ENCODE peak calls at places on chromosomes 1 and 21, in ten cellular contexts. K, U, P, M, I, H, A, D, Q and V are unnamed samples.

GRCh38 chr1:79819140-79819539 is 812.6 kb upstream of the ADGRL4 start:
- DNase-seq in K (no peak), U (no peak), P (no peak), M (no peak), I (no peak), H (no peak), A (no peak), D (no peak), Q (no peak), V (no peak)

GRCh38 chr1:222814536-222815366 is at the start of gene DISP1:
- DNase-seq in K (peak), U (peak), P (peak), M (peak), I (peak), H (peak), A (peak), D (peak), Q (peak), V (peak)

GRCh38 chr21:43917515-43918384 is 52.7 kb downstream of the AGPAT3 start:
- DNase-seq in K (peak), U (no peak), P (no peak), M (peak), I (no peak), H (peak), A (no peak), D (no peak), Q (no peak), V (no peak)

GRCh38 chr1:205294175-205294913 is 27.2 kb downstream of the NUAK2 start:
- DNase-seq in K (no peak), U (peak), P (peak), M (peak), I (no peak), H (no peak), A (peak), D (no peak), Q (peak), V (no peak)

GRCh38 chr1:97826820-97827219 is 94.0 kb downstream of the DPYD start:
- DNase-seq in K (no peak), U (no peak), P (no peak), M (no peak), I (no peak), H (no peak), A (no peak), D (no peak), Q (no peak), V (no peak)

GRCh38 chr1:37506740-37507139 is 7.8 kb downstream of the MEAF6 start:
- DNase-seq in K (no peak), U (no peak), P (no peak), M (no peak), I (no peak), H (no peak), A (no peak), D (no peak), Q (no peak), V (no peak)

GRCh38 chr21:36639769-36640168 is 59.1 kb upstream of the SIM2 start:
- DNase-seq in K (no peak), U (no peak), P (no peak), M (no peak), I (no peak), H (no peak), A (no peak), D (no peak), Q (no peak), V (no peak)

GRCh38 chr21:18449586-18449985 is 46.0 kb upstream of the TMPRSS15 start:
- DNase-seq in K (no peak), U (peak), P (no peak), M (no peak), I (no peak), H (no peak), A (no peak), D (no peak), Q (no peak), V (no peak)

GRCh38 chr1:53605181-53605580 is 133.8 kb downstream of the GLIS1 start:
- DNase-seq in K (no peak), U (no peak), P (no peak), M (no peak), I (no peak), H (no peak), A (peak), D (no peak), Q (no peak), V (no peak)

GRCh38 chr1:117537291-117537920 is 68.4 kb upstream of the TENT5C start:
- DNase-seq in K (peak), U (no peak), P (no peak), M (peak), I (no peak), H (peak), A (peak), D (no peak), Q (no peak), V (no peak)

GRCh38 chr1:181100015-181100905 is 11.8 kb downstream of the IER5 start:
- DNase-seq in K (no peak), U (no peak), P (peak), M (peak), I (no peak), H (no peak), A (peak), D (no peak), Q (no peak), V (no peak)

GRCh38 chr1:180580237-180580636 is 21.5 kb downstream of the OVAAL start:
- DNase-seq in K (peak), U (peak), P (peak), M (peak), I (no peak), H (peak), A (no peak), D (peak), Q (peak), V (no peak)

GRCh38 chr1:246971322-246971721 is 36.5 kb downstream of the ZNF695 start:
- DNase-seq in K (no peak), U (peak), P (no peak), M (no peak), I (no peak), H (peak), A (peak), D (no peak), Q (peak), V (peak)

GRCh38 chr1:151619489-151620093 is 7.7 kb downstream of the SNX27 start:
- DNase-seq in K (no peak), U (peak), P (peak), M (peak), I (no peak), H (no peak), A (no peak), D (no peak), Q (peak), V (no peak)

GRCh38 chr1:153778051-153778823 is 3.0 kb downstream of the SLC27A3 start:
- DNase-seq in K (no peak), U (no peak), P (no peak), M (no peak), I (no peak), H (no peak), A (no peak), D (no peak), Q (no peak), V (no peak)

GRCh38 chr21:43767980-43768867 is 7.9 kb downstream of the CSTB start:
- DNase-seq in K (peak), U (peak), P (peak), M (peak), I (peak), H (no peak), A (peak), D (no peak), Q (peak), V (no peak)

GRCh38 chr1:90717665-90718410 is 736 bp upstream of the BARHL2 start:
- DNase-seq in K (no peak), U (peak), P (no peak), M (no peak), I (no peak), H (no peak), A (peak), D (no peak), Q (no peak), V (peak)

GRCh38 chr1:21896652-21897532 is 40.2 kb downstream of the HSPG2 start:
- DNase-seq in K (no peak), U (peak), P (peak), M (no peak), I (peak), H (no peak), A (peak), D (no peak), Q (peak), V (no peak)

GRCh38 chr21:36129219-36129618 is 5.7 kb upstream of the CBR3 start:
- DNase-seq in K (no peak), U (no peak), P (no peak), M (no peak), I (no peak), H (no peak), A (peak), D (no peak), Q (no peak), V (no peak)

GRCh38 chr1:48203287-48203900 is 19.1 kb upstream of the SLC5A9 start:
- DNase-seq in K (peak), U (peak), P (peak), M (peak), I (no peak), H (peak), A (peak), D (no peak), Q (peak), V (no peak)

GRCh38 chr1:23624440-23624839 is 65.1 kb upstream of the ID3 start:
- DNase-seq in K (no peak), U (no peak), P (no peak), M (no peak), I (no peak), H (peak), A (no peak), D (no peak), Q (no peak), V (no peak)

GRCh38 chr1:64110924-64111777 is 92.3 kb upstream of the UBE2U start:
- DNase-seq in K (no peak), U (peak), P (peak), M (peak), I (no peak), H (no peak), A (peak), D (no peak), Q (no peak), V (no peak)

GRCh38 chr1:99007366-99007765 is 2.7 kb upstream of the PLPPR5 start:
- DNase-seq in K (no peak), U (no peak), P (no peak), M (no peak), I (no peak), H (no peak), A (no peak), D (no peak), Q (no peak), V (no peak)

GRCh38 chr1:99005142-99005491 is 456 bp upstream of the PLPPR5 start:
- DNase-seq in K (no peak), U (peak), P (peak), M (no peak), I (no peak), H (no peak), A (peak), D (peak), Q (no peak), V (peak)

GRCh38 chr1:99003911-99004269 is 771 bp downstream of the PLPPR5 start:
- DNase-seq in K (no peak), U (no peak), P (no peak), M (no peak), I (no peak), H (no peak), A (peak), D (peak), Q (no peak), V (no peak)

GRCh38 chr1:99004270-99005141 is at the start of gene PLPPR5:
- DNase-seq in K (peak), U (peak), P (peak), M (no peak), I (no peak), H (no peak), A (peak), D (peak), Q (no peak), V (peak)

DNA sequence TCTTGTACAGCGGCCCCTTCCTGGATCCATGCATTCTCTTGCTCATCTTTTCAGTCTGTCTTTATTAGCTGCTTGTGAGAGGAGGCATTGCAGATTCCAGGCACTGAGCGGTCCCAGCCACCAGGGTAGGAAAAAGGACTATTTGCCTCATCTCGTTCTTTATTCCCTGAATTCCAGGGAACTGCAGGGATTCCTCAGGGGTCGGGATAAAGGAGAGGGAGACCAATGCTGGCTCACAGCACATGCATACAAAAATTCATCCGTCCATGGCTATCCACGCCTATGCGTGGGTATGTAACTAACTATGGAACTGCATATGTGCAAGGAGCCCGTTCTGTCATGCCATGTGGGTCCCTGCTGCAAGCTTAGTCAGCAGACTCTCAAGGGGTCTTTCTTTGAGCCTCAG is 879 bp upstream of the PLPPR5 start:
- DNase-seq in K (no peak), U (peak), P (peak), M (no peak), I (no peak), H (no peak), A (peak), D (no peak), Q (no peak), V (peak)
- TF ChIP-seq CTCF in K (no peak), U (no peak), P (peak), M (no peak), I (no peak), H (no peak), A (peak), D (peak), Q (no peak), V (no peak)

GRCh38 chr1:160550572-160551034 is 27.5 kb upstream of the SLAMF6 start:
- DNase-seq in K (no peak), U (no peak), P (no peak), M (no peak), I (no peak), H (peak), A (peak), D (no peak), Q (no peak), V (no peak)
- TF ChIP-seq CTCF in K (no peak), U (no peak), P (no peak), M (no peak), I (no peak), H (peak), A (peak), D (no peak), Q (no peak), V (no peak)

GRCh38 chr1:16149702-16150488 is 6.0 kb downstream of the EPHA2 start:
- DNase-seq in K (no peak), U (no peak), P (no peak), M (no peak), I (no peak), H (no peak), A (no peak), D (no peak), Q (no peak), V (no peak)

GRCh38 chr1:16150508-16150907 is 5.4 kb downstream of the EPHA2 start:
- DNase-seq in K (no peak), U (no peak), P (no peak), M (no peak), I (no peak), H (no peak), A (no peak), D (no peak), Q (no peak), V (no peak)

GRCh38 chr1:16152521-16153087 is 3.3 kb downstream of the EPHA2 start:
- DNase-seq in K (no peak), U (no peak), P (peak), M (no peak), I (no peak), H (no peak), A (peak), D (no peak), Q (peak), V (no peak)

GRCh38 chr1:16151985-16152384 is 3.9 kb downstream of the EPHA2 start:
- DNase-seq in K (no peak), U (no peak), P (no peak), M (no peak), I (no peak), H (no peak), A (no peak), D (no peak), Q (no peak), V (no peak)

GRCh38 chr1:16151200-16151708 is 4.6 kb downstream of the EPHA2 start:
- DNase-seq in K (no peak), U (peak), P (peak), M (no peak), I (no peak), H (no peak), A (peak), D (no peak), Q (peak), V (peak)
- TF ChIP-seq CTCF in K (no peak), U (no peak), P (no peak), M (no peak), I (no peak), H (no peak), A (peak), D (no peak), Q (peak), V (no peak)

GRCh38 chr1:230851291-230851691 is 17.0 kb downstream of the C1orf198 start:
- DNase-seq in K (no peak), U (peak), P (peak), M (no peak), I (no peak), H (no peak), A (peak), D (no peak), Q (peak), V (no peak)
- TF ChIP-seq CTCF in K (no peak), U (no peak), P (no peak), M (no peak), I (no peak), H (no peak), A (no peak), D (no peak), Q (no peak), V (no peak)

DNA sequence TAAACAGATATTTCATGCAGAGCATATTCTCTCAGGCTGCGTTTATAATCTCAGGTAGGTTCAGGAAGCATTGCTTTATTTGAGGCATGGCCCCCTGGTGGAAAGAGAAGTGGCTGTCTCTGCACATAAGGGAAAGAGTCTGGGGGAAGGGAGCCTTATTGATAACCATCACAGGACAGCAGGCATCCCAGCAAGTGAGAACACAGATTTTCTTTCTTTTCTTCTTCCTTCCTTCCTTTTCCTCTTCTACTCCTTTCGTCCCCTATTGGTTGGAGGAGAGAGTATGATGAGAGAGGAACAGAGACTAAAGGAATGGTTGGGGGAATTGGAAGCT is 21.9 kb downstream of the TSNAX start:
- DNase-seq in K (peak), U (peak), P (no peak), M (peak), I (no peak), H (peak), A (peak), D (no peak), Q (peak), V (peak)
- TF ChIP-seq CTCF in K (peak), U (peak), P (peak), M (peak), I (peak), H (peak), A (peak), D (peak), Q (peak), V (peak)